ENCODE peak calls at places on chromosome 1, in ten cellular contexts. One of them, this sample, is unnamed.

GRCh38 chr1:106755682-106756406 is 300.6 kb upstream of the PRMT6 start:
- DNase-seq in foreskin fibroblast: peak; percentile 82
- DNase-seq in T1000: no peak
- DNase-seq in NCI-H2081: no peak
- DNase-seq in activated naive CD4-positive, alpha-beta T cell: no peak
- DNase-seq in CD4-positive, CD25-positive, alpha-beta regulatory T cell: no peak
- DNase-seq in breast epithelium: no peak
- DNase-seq in SW480: no peak
- DNase-seq in stimulated activated CD4-positive, alpha-beta T cell treated with anti-CD3 and anti-CD28 coated beads, Interleukin-15, amount 100 ng/mL, for 1 hour: no peak
- DNase-seq in activated CD4-positive, alpha-beta T cell treated with anti-CD3 and anti-CD28 coated beads for 24 hours: no peak
- DNase-seq in this sample: no peak

GRCh38 chr1:80349218-80349617 is 1342.7 kb upstream of the ADGRL4 start:
- DNase-seq in T1000: no peak
- DNase-seq in CD4-positive, CD25-positive, alpha-beta regulatory T cell: no peak
- DNase-seq in SW480: no peak
- DNase-seq in activated CD4-positive, alpha-beta T cell treated with anti-CD3 and anti-CD28 coated beads for 24 hours: no peak
- DNase-seq in stimulated activated CD4-positive, alpha-beta T cell treated with anti-CD3 and anti-CD28 coated beads, Interleukin-15, amount 100 ng/mL, for 1 hour: no peak
- DNase-seq in NCI-H2081: no peak
- DNase-seq in foreskin fibroblast: no peak
- DNase-seq in activated naive CD4-positive, alpha-beta T cell: no peak
- DNase-seq in breast epithelium: no peak
- DNase-seq in this sample: no peak

GRCh38 chr1:175095978-175096611 is 28.5 kb downstream of the TNN start:
- DNase-seq in breast epithelium: no peak
- DNase-seq in CD4-positive, CD25-positive, alpha-beta regulatory T cell: no peak
- DNase-seq in activated CD4-positive, alpha-beta T cell treated with anti-CD3 and anti-CD28 coated beads for 24 hours: no peak
- DNase-seq in NCI-H2081: no peak
- DNase-seq in activated naive CD4-positive, alpha-beta T cell: no peak
- DNase-seq in stimulated activated CD4-positive, alpha-beta T cell treated with anti-CD3 and anti-CD28 coated beads, Interleukin-15, amount 100 ng/mL, for 1 hour: no peak
- DNase-seq in T1000: no peak
- DNase-seq in foreskin fibroblast: no peak
- DNase-seq in SW480: peak; percentile 81
- DNase-seq in this sample: no peak

GRCh38 chr1:59990470-59990869 is 63.9 kb upstream of the CYP2J2 start:
- DNase-seq in stimulated activated CD4-positive, alpha-beta T cell treated with anti-CD3 and anti-CD28 coated beads, Interleukin-15, amount 100 ng/mL, for 1 hour: no peak
- DNase-seq in SW480: no peak
- DNase-seq in foreskin fibroblast: no peak
- DNase-seq in breast epithelium: no peak
- DNase-seq in activated CD4-positive, alpha-beta T cell treated with anti-CD3 and anti-CD28 coated beads for 24 hours: no peak
- DNase-seq in T1000: no peak
- DNase-seq in activated naive CD4-positive, alpha-beta T cell: no peak
- DNase-seq in NCI-H2081: no peak
- DNase-seq in CD4-positive, CD25-positive, alpha-beta regulatory T cell: no peak
- DNase-seq in this sample: no peak

GRCh38 chr1:224579526-224579925 is 36.6 kb upstream of the CNIH3 start:
- DNase-seq in breast epithelium: no peak
- DNase-seq in CD4-positive, CD25-positive, alpha-beta regulatory T cell: no peak
- DNase-seq in activated CD4-positive, alpha-beta T cell treated with anti-CD3 and anti-CD28 coated beads for 24 hours: no peak
- DNase-seq in activated naive CD4-positive, alpha-beta T cell: no peak
- DNase-seq in foreskin fibroblast: peak; percentile 92
- DNase-seq in NCI-H2081: no peak
- DNase-seq in T1000: peak; percentile 16
- DNase-seq in stimulated activated CD4-positive, alpha-beta T cell treated with anti-CD3 and anti-CD28 coated beads, Interleukin-15, amount 100 ng/mL, for 1 hour: no peak
- DNase-seq in SW480: peak; percentile 54
- DNase-seq in this sample: no peak

GRCh38 chr1:165344198-165344597 is 12.3 kb downstream of the LMX1A start:
- DNase-seq in activated CD4-positive, alpha-beta T cell treated with anti-CD3 and anti-CD28 coated beads for 24 hours: no peak
- DNase-seq in NCI-H2081: no peak
- DNase-seq in foreskin fibroblast: no peak
- DNase-seq in CD4-positive, CD25-positive, alpha-beta regulatory T cell: no peak
- DNase-seq in stimulated activated CD4-positive, alpha-beta T cell treated with anti-CD3 and anti-CD28 coated beads, Interleukin-15, amount 100 ng/mL, for 1 hour: no peak
- DNase-seq in breast epithelium: no peak
- DNase-seq in SW480: no peak
- DNase-seq in T1000: no peak
- DNase-seq in activated naive CD4-positive, alpha-beta T cell: no peak
- DNase-seq in this sample: no peak

GRCh38 chr1:58586296-58586695 is 9.2 kb upstream of the TACSTD2 start:
- DNase-seq in breast epithelium: no peak
- DNase-seq in T1000: no peak
- DNase-seq in NCI-H2081: no peak
- DNase-seq in foreskin fibroblast: peak; percentile 15
- DNase-seq in activated naive CD4-positive, alpha-beta T cell: no peak
- DNase-seq in SW480: no peak
- DNase-seq in activated CD4-positive, alpha-beta T cell treated with anti-CD3 and anti-CD28 coated beads for 24 hours: no peak
- DNase-seq in CD4-positive, CD25-positive, alpha-beta regulatory T cell: no peak
- DNase-seq in stimulated activated CD4-positive, alpha-beta T cell treated with anti-CD3 and anti-CD28 coated beads, Interleukin-15, amount 100 ng/mL, for 1 hour: no peak
- DNase-seq in this sample: no peak

GRCh38 chr1:203475012-203475981 is at the start of gene PRELP:
- DNase-seq in CD4-positive, CD25-positive, alpha-beta regulatory T cell: no peak
- DNase-seq in activated CD4-positive, alpha-beta T cell treated with anti-CD3 and anti-CD28 coated beads for 24 hours: no peak
- DNase-seq in SW480: peak; percentile 50
- DNase-seq in foreskin fibroblast: peak; percentile 69
- DNase-seq in NCI-H2081: no peak
- DNase-seq in activated naive CD4-positive, alpha-beta T cell: no peak
- DNase-seq in stimulated activated CD4-positive, alpha-beta T cell treated with anti-CD3 and anti-CD28 coated beads, Interleukin-15, amount 100 ng/mL, for 1 hour: no peak
- DNase-seq in T1000: no peak
- DNase-seq in breast epithelium: no peak
- DNase-seq in this sample: no peak

GRCh38 chr1:218620956-218621355 is 275.8 kb downstream of the TGFB2 start:
- DNase-seq in NCI-H2081: no peak
- DNase-seq in foreskin fibroblast: peak; percentile 52
- DNase-seq in T1000: no peak
- DNase-seq in activated CD4-positive, alpha-beta T cell treated with anti-CD3 and anti-CD28 coated beads for 24 hours: no peak
- DNase-seq in stimulated activated CD4-positive, alpha-beta T cell treated with anti-CD3 and anti-CD28 coated beads, Interleukin-15, amount 100 ng/mL, for 1 hour: no peak
- DNase-seq in SW480: no peak
- DNase-seq in breast epithelium: no peak
- DNase-seq in activated naive CD4-positive, alpha-beta T cell: no peak
- DNase-seq in CD4-positive, CD25-positive, alpha-beta regulatory T cell: no peak
- DNase-seq in this sample: no peak

GRCh38 chr1:58885998-58886397 is 102.2 kb upstream of the JUN start:
- DNase-seq in CD4-positive, CD25-positive, alpha-beta regulatory T cell: no peak
- DNase-seq in foreskin fibroblast: peak; percentile 72
- DNase-seq in activated CD4-positive, alpha-beta T cell treated with anti-CD3 and anti-CD28 coated beads for 24 hours: no peak
- DNase-seq in T1000: no peak
- DNase-seq in activated naive CD4-positive, alpha-beta T cell: peak; percentile 8
- DNase-seq in SW480: no peak
- DNase-seq in NCI-H2081: peak; percentile 12
- DNase-seq in stimulated activated CD4-positive, alpha-beta T cell treated with anti-CD3 and anti-CD28 coated beads, Interleukin-15, amount 100 ng/mL, for 1 hour: no peak
- DNase-seq in breast epithelium: no peak
- DNase-seq in this sample: no peak

GRCh38 chr1:239998312-239998649 is 93.4 kb upstream of the FMN2 start:
- DNase-seq in T1000: no peak
- DNase-seq in breast epithelium: no peak
- DNase-seq in NCI-H2081: no peak
- DNase-seq in CD4-positive, CD25-positive, alpha-beta regulatory T cell: no peak
- DNase-seq in stimulated activated CD4-positive, alpha-beta T cell treated with anti-CD3 and anti-CD28 coated beads, Interleukin-15, amount 100 ng/mL, for 1 hour: no peak
- DNase-seq in SW480: no peak
- DNase-seq in foreskin fibroblast: no peak
- DNase-seq in activated CD4-positive, alpha-beta T cell treated with anti-CD3 and anti-CD28 coated beads for 24 hours: no peak
- DNase-seq in activated naive CD4-positive, alpha-beta T cell: no peak
- DNase-seq in this sample: no peak

This sample was measured in upper lobe of left lung.